ENCODE peak calls at places on chromosomes 16 and 17, in ten cellular contexts. A is endothelial cell of umbilical vein, L is GM23338, M is breast epithelium, K is HCT116, H is transverse colon, S is SK-N-SH, J is GM12878, U is Panc1, P is prostate gland. C is an unnamed sample.

GRCh38 chr17:55769625-55770000 is 18.8 kb downstream of the PCTP start:
- DNase-seq in A (no peak), L (no peak), M (no peak), K (no peak), H (peak; percentile 17), S (no peak), J (no peak), U (no peak), P (no peak), C (no peak)

GRCh38 chr16:27867122-27868110 is 196.1 kb downstream of the GSG1L start:
- DNase-seq in A (peak; percentile 78), L (peak; percentile 92), M (peak; percentile 54), K (peak; percentile 86), H (peak; percentile 71), S (peak; percentile 92), J (no peak), U (no peak), P (peak; percentile 46), C (peak; percentile 53)

GRCh38 chr17:56009795-56010715 is 143.2 kb upstream of the ANKFN1 start:
- DNase-seq in A (no peak), L (peak; percentile 21), M (no peak), K (no peak), H (no peak), S (no peak), J (no peak), U (no peak), P (no peak), C (no peak)

GRCh38 chr16:51989637-51990230 is 557.2 kb downstream of the TOX3 start:
- DNase-seq in A (no peak), L (no peak), M (no peak), K (no peak), H (no peak), S (no peak), J (no peak), U (no peak), P (peak; percentile 23), C (no peak)

GRCh38 chr17:8954339-8954738 is 11.2 kb downstream of the PIK3R5 start:
- DNase-seq in A (no peak), L (peak; percentile 61), M (no peak), K (no peak), H (peak; percentile 59), S (no peak), J (no peak), U (no peak), P (no peak), C (peak; percentile 50)

GRCh38 chr17:75517277-75517865 is 1.0 kb downstream of the TSEN54 start:
- DNase-seq in A (no peak), L (peak; percentile 59), M (no peak), K (peak; percentile 35), H (peak; percentile 76), S (peak; percentile 66), J (no peak), U (no peak), P (no peak), C (peak; percentile 42)

GRCh38 chr17:40922239-40922638 is 15.2 kb downstream of the KRT23 start:
- DNase-seq in A (peak; percentile 75), L (no peak), M (no peak), K (no peak), H (no peak), S (no peak), J (no peak), U (no peak), P (no peak), C (peak; percentile 32)

GRCh38 chr16:56800355-56800754 is 64.7 kb upstream of the SLC12A3 start:
- DNase-seq in A (no peak), L (no peak), M (no peak), K (no peak), H (no peak), S (no peak), J (no peak), U (no peak), P (no peak), C (no peak)

GRCh38 chr16:80751167-80751566 is 53.2 kb downstream of the CDYL2 start:
- DNase-seq in A (peak; percentile 51), L (peak; percentile 25), M (no peak), K (no peak), H (no peak), S (no peak), J (no peak), U (no peak), P (peak; percentile 24), C (no peak)

GRCh38 chr16:67857547-67858233 is 10.2 kb upstream of the CENPT start:
- DNase-seq in A (peak; percentile 89), L (peak; percentile 86), M (peak; percentile 84), K (no peak), H (peak; percentile 75), S (no peak), J (no peak), U (peak; percentile 78), P (peak; percentile 40), C (peak; percentile 65)

GRCh38 chr17:73352261-73352660 is 40.5 kb upstream of the CDC42EP4 start:
- DNase-seq in A (no peak), L (no peak), M (no peak), K (no peak), H (no peak), S (no peak), J (no peak), U (no peak), P (no peak), C (no peak)

GRCh38 chr16:53043462-53043861 is 9.2 kb downstream of the CHD9NB start:
- DNase-seq in A (no peak), L (peak; percentile 30), M (no peak), K (no peak), H (peak; percentile 23), S (no peak), J (no peak), U (no peak), P (peak; percentile 23), C (no peak)

GRCh38 chr16:53040788-53041187 is 11.9 kb downstream of the CHD9NB start:
- DNase-seq in A (no peak), L (no peak), M (no peak), K (no peak), H (no peak), S (no peak), J (no peak), U (no peak), P (no peak), C (no peak)

GRCh38 chr16:53043986-53044571 is 8.6 kb downstream of the CHD9NB start:
- DNase-seq in A (no peak), L (peak; percentile 94), M (no peak), K (no peak), H (peak; percentile 46), S (no peak), J (no peak), U (no peak), P (peak; percentile 53), C (no peak)

GRCh38 chr16:53042235-53042645 is 10.5 kb downstream of the CHD9NB start:
- DNase-seq in A (no peak), L (peak; percentile 60), M (no peak), K (no peak), H (no peak), S (no peak), J (no peak), U (no peak), P (no peak), C (no peak)

DNA sequence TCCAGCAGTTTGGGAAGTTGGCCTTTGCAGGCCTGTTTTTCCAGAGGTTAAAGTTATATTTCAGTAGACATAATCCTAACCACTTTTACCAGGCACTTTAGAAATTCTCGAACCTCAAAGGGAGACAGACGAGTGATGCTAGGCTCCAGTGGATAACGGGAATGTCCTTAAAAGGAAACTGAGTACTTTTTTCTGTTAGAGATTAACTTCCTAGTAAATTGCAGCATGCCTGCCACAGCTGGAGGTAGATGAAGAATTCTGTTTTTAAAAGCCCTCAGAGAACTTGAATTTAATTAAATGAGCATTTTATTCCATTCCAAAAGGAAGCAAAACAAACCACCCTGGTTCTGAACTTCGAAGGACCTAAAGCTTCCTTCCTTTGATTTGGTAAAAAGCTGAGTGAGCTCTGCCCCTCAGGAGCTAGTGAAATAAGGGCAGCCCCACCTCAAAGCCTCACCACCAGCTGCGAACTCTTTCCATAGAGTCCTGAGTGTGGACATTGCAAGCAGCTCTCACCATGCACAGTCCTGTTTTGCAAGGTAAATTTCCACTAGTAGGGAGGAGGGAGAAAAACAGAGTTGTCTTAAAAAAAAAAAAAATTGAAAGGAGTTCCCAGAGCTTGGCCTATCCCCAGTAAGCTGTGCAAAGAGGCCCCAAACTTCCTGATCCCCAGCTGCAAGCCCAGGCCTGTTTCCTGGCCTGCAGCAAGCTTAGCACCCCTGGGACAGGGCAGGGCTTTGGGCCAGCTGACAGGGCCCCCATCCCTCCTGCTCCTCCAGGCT is 11.3 kb downstream of the CHD9NB start:
- DNase-seq in A (peak; percentile 74), L (peak; percentile 59), M (peak; percentile 57), K (no peak), H (peak; percentile 33), S (no peak), J (no peak), U (no peak), P (peak; percentile 86), C (peak; percentile 53)
- TF ChIP-seq POLR2AphosphoS5 in A (no peak), L (no peak), M (peak; percentile 46), K (no peak), H (no peak), S (no peak), J (no peak), U (no peak), P (peak; percentile 84), C (no peak)

DNA sequence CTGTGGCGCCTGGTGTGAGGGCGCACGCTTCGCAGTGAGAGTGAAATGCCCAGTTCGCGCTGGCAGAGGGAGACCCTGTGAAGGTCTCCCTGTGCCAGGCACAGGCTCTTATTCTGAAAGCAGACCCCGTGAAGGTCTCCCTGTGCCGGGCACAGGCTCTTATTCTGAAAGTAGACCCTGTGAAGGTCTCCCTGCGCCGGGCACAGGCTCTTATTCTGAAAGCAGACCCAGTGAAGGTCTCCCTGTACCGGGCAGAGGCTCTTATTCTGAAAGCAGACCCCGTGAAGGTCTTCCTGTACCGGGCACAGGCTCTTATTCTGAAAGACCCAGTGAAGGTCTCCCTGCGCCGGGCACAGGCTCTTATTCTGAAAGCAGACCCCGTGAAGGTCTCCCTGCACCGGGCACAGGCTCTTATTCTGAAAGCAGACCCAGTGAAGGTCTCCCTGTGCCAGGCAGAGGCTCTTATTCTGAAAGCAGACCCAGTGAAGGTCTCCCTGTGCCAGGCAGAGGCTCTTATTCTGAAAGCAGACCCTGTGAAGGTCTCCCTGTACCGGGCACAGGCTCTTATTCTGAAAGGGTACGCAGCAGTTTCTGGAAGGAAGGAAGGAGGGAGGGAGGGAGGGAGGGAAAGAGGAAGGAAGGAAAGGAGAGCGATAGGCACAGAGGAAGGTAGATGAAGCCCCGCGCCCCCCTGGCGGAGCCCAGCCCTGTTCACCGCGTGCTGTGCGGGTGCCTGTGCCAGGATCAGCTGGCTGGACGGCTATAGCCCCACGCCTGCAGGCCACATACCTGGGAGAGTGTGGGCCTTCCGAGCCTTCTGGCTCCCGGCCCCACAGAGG is 55.3 kb downstream of the WDR45B start:
- DNase-seq in A (peak; percentile 73), L (peak; percentile 88), M (no peak), K (peak; percentile 70), H (peak; percentile 76), S (peak; percentile 84), J (peak; percentile 30), U (no peak), P (peak; percentile 81), C (peak; percentile 82)
- H3K4me3 ChIP-seq in A (peak overlapping the region; percentile 1), L (peak overlapping the region; percentile 43), M (peak overlapping the region; percentile 68), K (peak overlapping the region; percentile 59), H (peak overlapping the region; percentile 61), S (peak overlapping the region; percentile 61), J (peak overlapping the region; percentile 47), U (peak overlapping the region; percentile 38), P (peak overlapping the region; percentile 46), C (peak overlapping the region; percentile 64)

GRCh38 chr16:53480394-53480793 is 22.6 kb downstream of the AKTIP start:
- DNase-seq in A (no peak), L (no peak), M (no peak), K (no peak), H (no peak), S (no peak), J (no peak), U (no peak), P (no peak), C (no peak)
- H3K36me3 ChIP-seq in A (peaks cover 12% of the 10 kb centered on the region), L (peaks cover 50% of the 10 kb centered on the region), M (no peaks in the 10 kb centered on the region), K (peaks cover 11% of the 10 kb centered on the region), H (no peaks in the 10 kb centered on the region), S (peaks cover 68% of the 10 kb centered on the region), J (peaks cover 34% of the 10 kb centered on the region), U (peaks cover 2% of the 10 kb centered on the region), P (peaks cover 5% of the 10 kb centered on the region), C (peaks cover 87% of the 10 kb centered on the region)

GRCh38 chr17:78126895-78127239 is 1.7 kb downstream of the TMC6 start:
- DNase-seq in A (no peak), L (no peak), M (no peak), K (no peak), H (no peak), S (no peak), J (no peak), U (no peak), P (no peak), C (no peak)
- TF ChIP-seq POLR2AphosphoS5 in A (no peak), L (no peak), M (no peak), K (no peak), H (no peak), S (no peak), J (no peak), U (no peak), P (no peak), C (no peak)